ENCODE peak calls at places on chromosomes 6 and 20, in nine cellular contexts. W is fibroblast of lung; I is foreskin fibroblast; E is ovary; M is GM23248; R is colonic mucosa; U is effector memory CD4-positive, alpha-beta T cell; L is H7; V is retinal pigment epithelial cell. F is an unnamed sample.

GRCh38 chr6:148074735-148075134 is 267.9 kb upstream of the SASH1 start:
- DNase-seq in W (no peak), I (no peak), L (no peak), E (no peak), M (no peak), R (no peak), U (no peak), V (no peak), F (no peak)

GRCh38 chr6:145736854-145737181 is 1.5 kb upstream of the EPM2A start:
- DNase-seq in R (no peak), V (peak; percentile 88), W (peak; percentile 72), M (peak; percentile 78), E (no peak), U (no peak), I (no peak), L (no peak), F (no peak)

GRCh38 chr20:45874576-45874975 is 6.5 kb upstream of the ZSWIM1 start:
- DNase-seq in M (no peak), L (no peak), R (no peak), W (no peak), U (no peak), I (no peak), V (no peak), E (peak; percentile 1), F (no peak)

GRCh38 chr6:96685702-96686101 is 122.8 kb downstream of the FHL5 start:
- DNase-seq in M (no peak), W (no peak), I (no peak), V (no peak), R (no peak), E (no peak), U (no peak), L (no peak), F (no peak)

GRCh38 chr20:46850416-46850815 is 44.2 kb upstream of the EYA2 start:
- DNase-seq in M (no peak), V (no peak), W (no peak), I (no peak), R (peak; percentile 64), U (no peak), E (no peak), L (no peak), F (no peak)

GRCh38 chr6:119285908-119286625 is 63.5 kb downstream of the MAN1A1 start:
- DNase-seq in I (peak; percentile 16), M (peak; percentile 24), U (no peak), W (peak; percentile 28), R (no peak), V (no peak), E (no peak), L (no peak), F (no peak)

GRCh38 chr20:52945862-52946522 is 26.2 kb upstream of the TSHZ2 start:
- DNase-seq in V (peak; percentile 49), M (no peak), U (no peak), L (no peak), R (no peak), E (no peak), W (no peak), I (no peak), F (no peak)

GRCh38 chr6:42714098-42714761 is 8.2 kb downstream of the PRPH2 start:
- DNase-seq in W (peak; percentile 82), U (no peak), M (peak; percentile 26), R (no peak), V (no peak), L (no peak), E (no peak), I (peak; percentile 38), F (no peak)

GRCh38 chr6:144580039-144580438 is 294.9 kb downstream of the UTRN start:
- DNase-seq in U (no peak), E (no peak), L (no peak), I (no peak), M (no peak), R (no peak), W (no peak), V (no peak), F (no peak)

GRCh38 chr6:36912583-36912982 is 26.8 kb downstream of the C6orf89 start:
- DNase-seq in L (no peak), W (peak; percentile 84), U (peak; percentile 30), R (no peak), V (peak; percentile 35), I (peak; percentile 84), E (no peak), M (peak; percentile 90), F (peak; percentile 59)

GRCh38 chr6:87029711-87030314 is 65.1 kb downstream of the CGA start:
- DNase-seq in R (no peak), W (peak; percentile 77), M (peak; percentile 70), V (peak; percentile 54), L (no peak), I (peak; percentile 46), U (no peak), E (no peak), F (peak; percentile 27)

GRCh38 chr6:134721095-134721400 is 228.9 kb downstream of the ALDH8A1 start:
- DNase-seq in I (no peak), W (no peak), E (no peak), V (no peak), U (no peak), R (no peak), L (no peak), M (no peak), F (no peak)

GRCh38 chr20:51095755-51096509 is 73.0 kb upstream of the KCNG1 start:
- DNase-seq in V (no peak), R (no peak), U (no peak), I (no peak), L (no peak), E (no peak), M (no peak), W (no peak), F (no peak)

GRCh38 chr6:6736753-6737654 is 148.5 kb downstream of the LY86 start:
- DNase-seq in V (no peak), W (peak; percentile 56), R (peak; percentile 50), M (peak; percentile 87), E (peak; percentile 76), I (peak; percentile 76), L (peak; percentile 91), U (no peak), F (no peak)
- H3K4me3 ChIP-seq in V (peak overlapping the region; percentile 37), W (peak overlapping the region; percentile 37), R (no peak overlapping the region), M (peak overlapping the region; percentile 75), E (peak overlapping the region; percentile 33), I (peak overlapping the region; percentile 49), L (no peak overlapping the region), U (no peak overlapping the region), F (peak overlapping the region; percentile 37)

GRCh38 chr6:3850451-3851203 is 1.5 kb downstream of the FAM50B start:
- DNase-seq in E (peak; percentile 29), I (no peak), R (no peak), L (peak; percentile 22), U (peak; percentile 43), V (no peak), W (no peak), M (no peak), F (no peak)
- H3K4me3 ChIP-seq in E (peak overlapping the region; percentile 49), I (no peak overlapping the region), R (no peak overlapping the region), L (no peak overlapping the region), U (no peak overlapping the region), V (no peak overlapping the region), W (no peak overlapping the region), M (no peak overlapping the region), F (no peak overlapping the region)

DNA sequence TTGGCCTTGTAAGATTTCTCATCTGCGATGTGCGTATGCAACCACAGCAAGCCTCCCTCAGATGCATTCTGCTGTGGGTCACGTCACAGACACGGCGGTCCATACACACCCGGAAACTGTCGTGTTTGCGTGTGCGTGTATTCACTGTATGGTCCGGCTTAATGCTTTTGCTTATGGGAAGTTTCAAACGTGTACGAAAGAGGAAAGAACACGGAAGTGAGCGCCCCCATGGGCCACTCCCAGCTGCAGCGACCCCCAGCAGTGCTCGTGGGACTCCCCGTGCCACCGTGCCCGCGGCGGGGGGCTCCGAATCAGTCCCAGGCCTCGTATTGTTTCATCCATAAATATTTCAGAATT is 10.2 kb downstream of the DLL1 start:
- DNase-seq in W (peak; percentile 5), I (no peak), E (no peak), M (no peak), U (no peak), L (no peak), V (no peak), R (no peak), F (no peak)
- H3K4me3 ChIP-seq in W (peak overlapping the region; percentile 40), I (peak overlapping the region; percentile 29), E (peak overlapping the region; percentile 28), M (peak overlapping the region; percentile 75), U (peak overlapping the region; percentile 32), L (no peak overlapping the region), V (peak overlapping the region; percentile 36), R (peak overlapping the region; percentile 23), F (peak overlapping the region; percentile 32)

DNA sequence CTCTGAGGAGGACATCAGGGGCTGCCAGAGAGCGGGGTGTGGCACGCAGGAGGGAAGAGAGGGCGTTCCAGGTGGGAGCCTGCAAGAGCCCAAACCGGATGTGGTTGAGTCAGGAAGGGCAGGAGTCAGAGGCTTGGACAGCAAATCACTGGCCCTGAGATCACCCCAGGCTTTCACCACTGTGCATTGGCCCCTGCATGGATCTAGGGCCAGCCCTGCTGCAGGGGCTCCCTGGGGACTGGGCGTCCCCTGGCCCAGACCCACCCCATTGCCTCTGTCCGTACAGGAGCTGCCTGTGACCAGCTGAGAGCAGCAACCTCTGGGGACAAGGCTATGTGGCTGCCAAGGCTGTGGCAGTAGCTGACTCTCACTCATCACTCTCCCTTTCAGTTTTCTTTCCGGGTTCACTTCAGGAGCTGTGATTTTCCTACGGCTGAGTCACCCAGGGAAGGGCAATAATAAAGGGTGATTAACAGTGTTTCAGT is 33.9 kb downstream of the KCNK17 start:
- DNase-seq in I (peak; percentile 7), W (no peak), R (peak; percentile 80), L (peak; percentile 42), V (no peak), M (peak; percentile 64), U (no peak), E (no peak), F (no peak)
- H3K4me3 ChIP-seq in I (no peak overlapping the region), W (no peak overlapping the region), R (no peak overlapping the region), L (no peak overlapping the region), V (no peak overlapping the region), M (no peak overlapping the region), U (no peak overlapping the region), E (no peak overlapping the region), F (no peak overlapping the region)

GRCh38 chr6:157669747-157670216 is 153.3 kb upstream of the SNX9 start:
- DNase-seq in I (peak; percentile 77), E (peak; percentile 80), W (peak; percentile 83), V (no peak), M (peak; percentile 94), L (peak; percentile 83), U (no peak), R (peak; percentile 76), F (peak; percentile 67)
- H3K4me3 ChIP-seq in I (no peak overlapping the region), E (no peak overlapping the region), W (no peak overlapping the region), V (no peak overlapping the region), M (peak overlapping the region; percentile 51), L (no peak overlapping the region), U (no peak overlapping the region), R (no peak overlapping the region), F (peak overlapping the region; percentile 26)

DNA sequence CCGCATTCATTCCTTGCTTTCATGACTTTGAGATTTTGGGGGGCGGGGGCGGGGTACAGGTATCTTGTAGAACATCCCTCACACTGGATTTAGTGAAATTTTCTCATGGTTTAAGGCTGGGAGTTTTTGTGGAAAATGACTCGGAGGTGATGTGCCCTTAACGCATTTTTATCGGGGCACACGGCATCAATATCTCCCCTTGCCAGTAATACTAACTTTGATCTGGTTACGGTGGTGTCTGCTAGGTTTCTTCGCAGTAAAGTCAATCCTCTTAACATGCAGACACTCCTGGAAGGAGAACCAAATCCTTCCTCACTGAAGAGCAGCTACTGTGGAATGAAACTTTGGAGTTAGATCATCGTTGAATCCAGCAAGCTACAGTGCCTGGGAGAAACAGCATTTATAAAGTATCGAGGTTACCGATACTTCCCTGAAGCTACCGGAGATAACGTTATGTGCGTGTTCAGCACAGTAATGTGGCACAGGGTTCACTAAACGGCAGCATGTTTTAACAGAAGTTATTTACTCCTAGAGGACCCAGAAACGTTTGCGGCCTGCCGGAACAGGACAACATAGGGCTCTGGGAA is 1.2 kb upstream of the DYNLRB1 start:
- DNase-seq in V (no peak), I (peak; percentile 16), M (peak; percentile 22), R (no peak), W (peak; percentile 44), U (no peak), E (no peak), L (no peak), F (no peak)
- H3K4me3 ChIP-seq in V (peak overlapping the region; percentile 92), I (peak overlapping the region; percentile 91), M (peak overlapping the region; percentile 85), R (peak overlapping the region; percentile 61), W (peak overlapping the region; percentile 66), U (peak overlapping the region; percentile 96), E (peak overlapping the region; percentile 82), L (peak overlapping the region; percentile 82), F (peak overlapping the region; percentile 87)